ENCODE peak calls at places on chromosomes 5 and 9, in six cellular contexts. J is H1, C is ovary, E is GM06990, R is cardiac muscle cell, N is transverse colon. G is an unnamed sample. For H3K27me3, the result is how much of the 10 kb centered on the place peaks cover.

GRCh38 chr9:79490657-79491250 is 81.0 kb upstream of the TLE4 start:
- DNase-seq in J (no peak), C (no peak), E (no peak), R (no peak), N (no peak), G (no peak)

GRCh38 chr5:179405054-179405416 is 59.8 kb upstream of the ADAMTS2 start:
- DNase-seq in J (peak), C (no peak), E (no peak), R (no peak), N (no peak), G (no peak)

GRCh38 chr5:107486489-107486888 is 184.2 kb downstream of the EFNA5 start:
- DNase-seq in J (no peak), C (no peak), E (peak), R (no peak), N (no peak), G (no peak)

GRCh38 chr5:176995122-176995490 is 11.5 kb downstream of the UIMC1 start:
- DNase-seq in J (no peak), C (no peak), E (no peak), R (no peak), N (no peak), G (no peak)

GRCh38 chr9:129476821-129477611 is 143.9 kb downstream of the C9orf50 start:
- DNase-seq in J (no peak), C (no peak), E (no peak), R (no peak), N (no peak), G (no peak)

GRCh38 chr9:93223241-93224180 is 39.6 kb downstream of the WNK2 start:
- DNase-seq in J (no peak), C (no peak), E (no peak), R (no peak), N (peak), G (no peak)

GRCh38 chr5:392431-392988 is 50.5 kb upstream of the EXOC3 start:
- DNase-seq in J (peak), C (no peak), E (peak), R (no peak), N (no peak), G (no peak)

GRCh38 chr5:81948349-81948748 is 23.5 kb upstream of the ATG10 start:
- DNase-seq in J (no peak), C (no peak), E (no peak), R (no peak), N (no peak), G (no peak)

GRCh38 chr5:82335807-82336206 is 57.7 kb upstream of the RPS23 start:
- DNase-seq in J (no peak), C (no peak), E (no peak), R (no peak), N (no peak), G (no peak)

GRCh38 chr5:170254056-170254455 is 21.3 kb downstream of the C5orf58 start:
- DNase-seq in J (no peak), C (no peak), E (peak), R (no peak), N (no peak), G (no peak)
- H3K27me3 ChIP-seq in J (under half), C (under half), E (under half), R (under half), N (under half), G (under half)

DNA sequence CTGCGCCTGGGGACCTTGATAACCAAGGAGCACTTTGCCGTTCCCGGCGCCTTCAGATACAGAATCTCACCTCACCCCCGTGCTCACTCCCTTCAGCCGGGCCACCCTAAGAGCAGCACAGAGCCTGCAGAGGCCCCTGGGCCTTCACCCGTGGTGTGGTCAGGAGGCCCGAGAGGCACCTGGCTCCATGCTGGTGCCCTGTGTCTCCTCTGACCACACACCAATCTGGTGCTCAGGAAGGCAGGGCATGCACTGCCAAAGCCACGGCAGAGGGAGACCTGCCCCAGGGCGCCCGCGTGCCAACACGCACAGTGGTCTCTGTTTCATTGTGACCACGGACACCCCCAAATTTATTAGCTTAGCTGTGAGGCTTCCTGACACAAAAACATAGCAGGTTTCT is 11.3 kb downstream of the IRX4 start:
- DNase-seq in J (no peak), C (no peak), E (no peak), R (no peak), N (no peak), G (no peak)
- H3K27me3 ChIP-seq in J (under half), C (under half), E (under half), R (under half), N (half or more), G (under half)

DNA sequence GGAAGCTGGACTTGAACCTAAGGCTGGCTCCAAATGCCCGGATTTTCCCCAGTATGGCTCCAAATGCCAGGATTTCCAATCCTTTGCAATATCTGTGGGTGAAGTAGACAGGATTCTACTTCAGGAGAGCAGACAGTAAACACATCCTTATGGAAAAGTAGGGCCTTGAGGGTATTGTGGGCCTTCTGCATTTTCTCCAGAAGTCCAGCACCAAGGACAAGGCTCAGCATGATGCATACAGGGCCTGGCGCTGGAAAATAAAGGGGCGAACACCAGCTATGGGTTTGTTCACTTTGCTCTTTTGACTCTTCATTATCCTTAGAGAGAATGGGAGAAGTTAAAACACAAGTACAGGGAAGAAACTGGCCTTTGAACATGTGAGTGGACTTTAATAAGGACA is 347.5 kb downstream of the SEMA5A start:
- DNase-seq in J (no peak), C (no peak), E (no peak), R (peak), N (no peak), G (peak)
- H3K27me3 ChIP-seq in J (under half), C (under half), E (under half), R (under half), N (under half), G (under half)

GRCh38 chr5:167871091-167871490 is 420.4 kb upstream of the WWC1 start:
- DNase-seq in J (no peak), C (no peak), E (no peak), R (no peak), N (no peak), G (no peak)
- H3K27me3 ChIP-seq in J (under half), C (under half), E (under half), R (under half), N (under half), G (under half)

GRCh38 chr9:135038331-135038730 is 49.1 kb upstream of the OLFM1 start:
- DNase-seq in J (peak), C (no peak), E (no peak), R (no peak), N (no peak), G (no peak)
- H3K27me3 ChIP-seq in J (under half), C (under half), E (under half), R (under half), N (under half), G (under half)

GRCh38 chr5:63164838-63165237 is 586.2 kb downstream of the LRRC70 start:
- DNase-seq in J (no peak), C (no peak), E (no peak), R (no peak), N (no peak), G (no peak)
- H3K27me3 ChIP-seq in J (under half), C (under half), E (under half), R (under half), N (under half), G (under half)

DNA sequence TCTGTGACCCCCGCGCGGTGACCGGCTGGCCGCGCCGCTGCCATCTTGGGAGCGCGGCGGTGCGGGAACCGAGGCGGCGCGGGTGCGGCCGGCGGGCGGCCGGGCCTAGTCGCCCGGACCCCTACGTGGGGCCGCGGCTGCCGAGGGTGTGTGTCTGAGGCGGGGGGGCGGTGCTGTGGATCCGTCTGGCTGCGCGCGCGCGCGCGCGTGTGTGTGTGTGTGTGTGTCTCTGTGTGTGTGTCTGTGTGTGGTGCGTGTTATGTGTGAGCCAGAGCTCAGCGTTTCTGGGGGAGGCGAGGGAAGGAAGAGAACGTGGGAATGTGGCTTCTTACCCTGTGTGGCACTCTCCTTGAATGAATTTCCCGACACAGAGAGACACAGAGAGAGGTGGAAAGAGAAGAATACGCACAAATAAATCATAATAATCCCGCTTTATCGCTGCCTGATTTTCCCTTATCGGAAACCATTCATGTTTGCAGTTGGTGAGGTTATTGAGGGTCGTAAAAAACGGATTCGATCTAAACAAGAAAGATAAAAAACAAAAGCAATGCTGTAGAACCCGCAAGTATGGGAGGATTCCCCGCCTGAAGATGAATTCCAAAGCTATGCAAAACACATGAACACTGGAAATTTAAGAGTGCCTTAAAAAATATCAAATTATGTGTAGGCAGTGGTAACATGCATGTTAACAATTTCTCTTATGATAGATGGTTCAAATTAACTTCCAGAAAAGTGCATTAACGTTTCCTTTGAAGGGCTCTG is 5.7 kb downstream of the NR2F1 start:
- DNase-seq in J (no peak), C (no peak), E (no peak), R (no peak), N (no peak), G (no peak)
- H3K27me3 ChIP-seq in J (half or more), C (under half), E (under half), R (half or more), N (half or more), G (under half)

DNA sequence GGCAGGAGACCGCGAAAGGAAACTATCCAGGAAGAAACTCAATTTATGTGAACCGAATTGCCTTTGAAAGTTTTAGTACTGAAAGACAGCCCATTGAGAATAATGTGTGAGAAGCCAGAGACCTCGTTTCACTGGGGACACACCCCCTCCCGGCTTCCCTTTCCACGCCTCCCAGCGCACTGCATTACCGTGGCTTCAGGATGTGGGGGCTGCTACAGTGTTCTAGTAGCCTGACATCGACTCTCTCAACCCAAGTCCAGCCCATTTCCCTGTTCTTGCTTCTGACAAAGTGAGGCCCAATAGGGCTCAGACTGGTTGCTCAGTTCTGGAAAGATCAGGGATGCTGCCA is 3.5 kb downstream of the PAX5 start:
- DNase-seq in J (no peak), C (no peak), E (peak), R (no peak), N (no peak), G (no peak)
- H3K27me3 ChIP-seq in J (half or more), C (under half), E (under half), R (half or more), N (half or more), G (under half)

GRCh38 chr9:98709968-98710965 is 1.5 kb upstream of the GABBR2 start:
- DNase-seq in J (no peak), C (no peak), E (no peak), R (peak), N (no peak), G (no peak)
- H3K27me3 ChIP-seq in J (half or more), C (under half), E (under half), R (half or more), N (half or more), G (under half)